ENCODE peak calls at places on chromosomes 5 and 9, in seven cellular contexts. E, Q, I, O, D, P and V are unnamed samples.

GRCh38 chr5:180460834-180461233 is 33.3 kb upstream of the CNOT6 start:
- DNase-seq in O (no peak), Q (no peak), D (no peak), E (no peak), P (no peak), I (no peak), V (no peak)

GRCh38 chr9:126398403-126399058 is 71.9 kb downstream of the MVB12B start:
- DNase-seq in I (no peak), D (peak), Q (peak), O (peak), P (peak), E (peak), V (peak)

GRCh38 chr9:24602687-24603352 is 57.1 kb upstream of the IZUMO3 start:
- DNase-seq in I (no peak), Q (no peak), P (peak), D (no peak), E (no peak), O (peak), V (peak)

GRCh38 chr5:60677831-60678664 is 21.9 kb downstream of the DEPDC1B start:
- DNase-seq in P (peak), E (no peak), I (no peak), O (peak), Q (peak), D (peak), V (peak)

GRCh38 chr5:73213566-73213998 is 40.6 kb downstream of the TMEM174 start:
- DNase-seq in P (peak), I (peak), O (peak), E (peak), D (peak), Q (no peak), V (peak)

GRCh38 chr9:18706648-18707047 is 232.7 kb downstream of the ADAMTSL1 start:
- DNase-seq in I (no peak), E (no peak), O (no peak), D (no peak), P (no peak), Q (no peak), V (no peak)

GRCh38 chr5:156718985-156719384 is 131.1 kb upstream of the PPP1R2B start:
- DNase-seq in O (no peak), D (no peak), Q (no peak), I (no peak), P (no peak), E (no peak), V (no peak)

GRCh38 chr9:99433555-99433954 is 211.5 kb downstream of the SEC61B start:
- DNase-seq in O (peak), E (no peak), I (no peak), Q (no peak), D (peak), P (peak), V (peak)

GRCh38 chr9:18314321-18314720 is 159.6 kb upstream of the ADAMTSL1 start:
- DNase-seq in Q (no peak), D (peak), I (no peak), E (no peak), P (no peak), O (no peak), V (no peak)

GRCh38 chr5:176812269-176813259 is 2.2 kb downstream of the UNC5A start:
- DNase-seq in I (no peak), E (no peak), D (peak), P (no peak), O (no peak), Q (no peak), V (peak)

GRCh38 chr5:31952034-31952433 is 222.1 kb downstream of the GOLPH3 start:
- DNase-seq in Q (no peak), O (no peak), D (no peak), E (no peak), P (no peak), I (no peak), V (no peak)

GRCh38 chr5:126723643-126724042 is 53.3 kb upstream of the LMNB1 start:
- DNase-seq in P (no peak), E (no peak), O (no peak), Q (no peak), I (no peak), D (peak), V (no peak)

GRCh38 chr9:27933210-27934062 is 360.2 kb upstream of the C9orf72 start:
- DNase-seq in P (no peak), O (no peak), E (no peak), Q (no peak), I (no peak), D (no peak), V (no peak)

GRCh38 chr5:178149199-178149932 is 4.3 kb downstream of the NHP2 start:
- DNase-seq in P (no peak), D (no peak), I (no peak), E (no peak), O (peak), Q (no peak), V (no peak)

GRCh38 chr9:79263666-79264460 is 307.9 kb upstream of the TLE4 start:
- DNase-seq in P (peak), E (no peak), Q (no peak), D (peak), O (peak), I (no peak), V (peak)

GRCh38 chr9:96008502-96009222 is 133.2 kb downstream of the ERCC6L2 start:
- DNase-seq in E (no peak), O (no peak), Q (no peak), D (peak), I (no peak), P (no peak), V (peak)

GRCh38 chr9:76355886-76356285 is 38.3 kb downstream of the RFK start:
- DNase-seq in P (no peak), E (no peak), O (no peak), D (no peak), Q (no peak), I (no peak), V (no peak)

GRCh38 chr5:9898319-9898718 is 268.2 kb upstream of the TAS2R1 start:
- DNase-seq in D (peak), Q (no peak), O (peak), P (peak), E (no peak), I (peak), V (peak)

GRCh38 chr5:1441166-1441865 is 3.9 kb downstream of the SLC6A3 start:
- DNase-seq in I (no peak), P (no peak), D (no peak), O (no peak), Q (no peak), E (no peak), V (no peak)

GRCh38 chr5:61840354-61840753 is 465.7 kb upstream of the KIF2A start:
- DNase-seq in D (no peak), E (no peak), P (no peak), Q (no peak), O (no peak), I (no peak), V (no peak)

GRCh38 chr9:129815278-129815677 is 8.7 kb downstream of the TOR1A start:
- DNase-seq in D (no peak), I (no peak), Q (no peak), P (no peak), O (no peak), E (no peak), V (no peak)

GRCh38 chr5:52800394-52801213 is 12.9 kb downstream of the ITGA1 start:
- DNase-seq in D (peak), E (peak), O (peak), Q (peak), P (peak), I (no peak), V (peak)

GRCh38 chr5:95904827-95905226 is 56.8 kb downstream of the ELL2 start:
- DNase-seq in I (no peak), E (no peak), P (no peak), D (no peak), O (no peak), Q (no peak), V (no peak)

GRCh38 chr5:74352256-74352655 is 288.3 kb downstream of the ENC1 start:
- DNase-seq in I (no peak), P (no peak), E (no peak), O (peak), Q (no peak), D (no peak), V (no peak)

GRCh38 chr9:101702257-101702656 is 36.2 kb downstream of the GRIN3A start:
- DNase-seq in I (no peak), P (peak), Q (no peak), O (no peak), E (no peak), D (no peak), V (no peak)

GRCh38 chr5:176157656-176158055 is 80.6 kb upstream of the SIMC1 start:
- DNase-seq in O (peak), E (no peak), P (peak), Q (no peak), I (peak), D (peak), V (peak)

GRCh38 chr5:102591650-102592049 is 92.8 kb upstream of the SLCO6A1 start:
- DNase-seq in P (no peak), E (no peak), D (no peak), Q (no peak), I (no peak), O (no peak), V (no peak)

GRCh38 chr5:122153230-122153629 is 23.9 kb downstream of the ZNF474 start:
- DNase-seq in O (peak), Q (no peak), P (peak), E (no peak), I (peak), D (peak), V (peak)

GRCh38 chr5:81949479-81949878 is 22.3 kb upstream of the ATG10 start:
- DNase-seq in E (no peak), P (peak), O (no peak), D (no peak), Q (no peak), I (no peak), V (no peak)
- TF ChIP-seq CTCF in E (no peak), P (no peak), O (no peak), D (no peak), Q (no peak), I (no peak), V (no peak)

GRCh38 chr5:173208296-173208695 is 26.7 kb downstream of the NKX2-5 start:
- DNase-seq in E (no peak), O (no peak), I (no peak), Q (no peak), P (no peak), D (no peak), V (no peak)

GRCh38 chr5:173201636-173202265 is 33.3 kb downstream of the NKX2-5 start:
- DNase-seq in D (peak), O (peak), E (no peak), I (peak), P (peak), Q (no peak), V (peak)

GRCh38 chr5:173202266-173202875 is 32.6 kb downstream of the NKX2-5 start:
- DNase-seq in O (no peak), Q (no peak), P (no peak), D (no peak), E (no peak), I (no peak), V (no peak)

GRCh38 chr5:173205921-173206320 is 29.1 kb downstream of the NKX2-5 start:
- DNase-seq in Q (no peak), P (no peak), O (no peak), E (no peak), I (no peak), D (no peak), V (no peak)

DNA sequence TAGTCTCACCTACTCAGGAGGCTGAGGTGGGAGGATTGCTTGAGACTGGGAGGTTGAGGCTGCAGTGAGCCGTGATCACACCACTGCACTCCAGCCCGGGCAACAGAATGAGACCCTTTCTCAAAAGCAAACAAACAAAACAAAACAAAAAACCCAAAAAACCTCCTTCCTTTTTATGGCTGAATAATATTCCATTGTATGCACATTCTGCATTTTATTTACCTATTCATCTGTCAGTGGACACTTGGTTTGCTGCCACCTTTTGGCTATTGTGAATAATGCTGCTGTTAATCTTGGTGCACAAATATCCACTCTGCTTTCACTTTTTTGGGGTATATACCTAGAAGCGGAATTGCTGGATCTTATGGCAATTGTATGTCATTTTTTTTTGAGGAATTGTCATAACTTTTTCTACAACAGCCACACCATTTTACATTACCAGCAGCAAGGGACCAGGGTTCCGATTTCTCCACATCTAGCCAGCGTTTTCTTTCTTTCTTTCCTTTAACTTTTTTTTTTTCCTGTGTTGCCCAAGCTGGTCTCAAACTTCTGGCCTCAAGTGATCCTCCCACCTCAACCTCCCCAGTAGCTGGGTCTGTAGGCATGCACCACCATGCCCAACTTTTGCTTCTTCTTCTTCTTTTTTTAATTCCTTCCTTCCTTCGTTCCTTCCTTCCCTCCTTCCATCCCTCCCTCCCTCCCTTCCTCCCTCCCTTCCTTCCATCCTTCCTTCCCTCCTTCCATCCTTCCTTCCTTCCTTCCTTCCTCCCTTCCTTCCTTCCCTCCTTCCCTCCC is 30.6 kb downstream of the NKX2-5 start:
- DNase-seq in O (peak), E (peak), D (peak), P (peak), Q (no peak), I (no peak), V (peak)
- TF ChIP-seq CTCF in O (peak), E (peak), D (peak), P (peak), Q (peak), I (peak), V (peak)

GRCh38 chr5:129899454-129899853 is 4.8 kb upstream of the CHSY3 start:
- DNase-seq in P (peak), D (peak), I (no peak), O (peak), Q (no peak), E (no peak), V (peak)
- TF ChIP-seq CTCF in P (peak), D (peak), I (peak), O (peak), Q (no peak), E (no peak), V (peak)

GRCh38 chr9:127707766-127708165 is 978 bp downstream of the CFAP157 start:
- DNase-seq in Q (no peak), I (no peak), O (no peak), E (peak), P (peak), D (no peak), V (peak)
- TF ChIP-seq CTCF in Q (no peak), I (no peak), O (no peak), E (no peak), P (peak), D (no peak), V (no peak)

GRCh38 chr5:92909545-92909962 is 671.5 kb downstream of the NR2F1-AS1 start:
- DNase-seq in D (no peak), I (no peak), E (no peak), P (peak), O (peak), Q (no peak), V (no peak)
- TF ChIP-seq CTCF in D (peak), I (peak), E (no peak), P (peak), O (peak), Q (no peak), V (no peak)

GRCh38 chr9:134325813-134326753 is at the start of gene RXRA:
- DNase-seq in E (peak), O (peak), P (peak), I (no peak), Q (peak), D (peak), V (peak)
- TF ChIP-seq CTCF in E (no peak), O (peak), P (no peak), I (peak), Q (peak), D (no peak), V (peak)

DNA sequence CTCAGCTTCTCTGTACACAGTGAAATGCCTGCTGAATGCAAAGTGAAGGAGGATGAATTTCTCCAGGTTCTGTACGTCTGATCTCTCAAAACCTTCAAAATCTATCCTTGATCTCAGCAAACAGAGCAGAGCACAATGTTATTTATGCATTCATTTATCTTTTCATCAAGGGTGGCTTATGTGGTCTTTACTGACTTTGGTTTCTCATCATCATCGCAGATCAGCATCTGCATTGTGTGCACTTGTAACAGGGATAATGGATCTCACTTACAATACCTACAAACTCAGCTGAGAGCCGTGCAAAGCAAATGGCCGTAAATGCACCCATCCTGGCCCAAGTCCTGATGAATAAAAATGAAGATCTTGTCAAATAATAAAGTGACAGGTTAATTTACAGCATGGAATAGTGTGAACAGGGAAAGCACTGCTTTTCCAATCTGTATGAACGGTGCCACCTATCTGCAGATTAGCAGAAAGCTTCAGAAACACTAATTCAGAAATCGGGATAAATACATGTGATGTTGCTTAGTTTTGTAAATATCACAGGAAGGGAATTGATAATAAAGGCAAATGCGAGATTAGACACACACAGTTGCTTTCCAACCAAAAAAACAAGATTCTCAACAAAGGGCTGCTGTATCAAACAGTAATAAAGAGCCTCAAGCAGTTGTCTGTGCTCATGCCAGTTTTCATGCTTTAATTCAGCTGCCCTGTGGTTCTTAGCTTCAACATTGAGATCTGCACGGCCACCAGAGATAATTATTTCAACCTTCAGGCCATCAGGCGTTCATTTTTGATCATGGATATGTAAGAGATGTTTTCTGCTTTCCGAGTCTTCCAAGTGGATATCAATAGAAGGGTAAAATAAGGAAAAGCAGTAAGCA is 153.3 kb upstream of the POU5F2 start:
- DNase-seq in E (no peak), O (peak), D (peak), Q (no peak), I (no peak), P (no peak), V (no peak)
- TF ChIP-seq CTCF in E (peak), O (peak), D (peak), Q (no peak), I (peak), P (peak), V (peak)

DNA sequence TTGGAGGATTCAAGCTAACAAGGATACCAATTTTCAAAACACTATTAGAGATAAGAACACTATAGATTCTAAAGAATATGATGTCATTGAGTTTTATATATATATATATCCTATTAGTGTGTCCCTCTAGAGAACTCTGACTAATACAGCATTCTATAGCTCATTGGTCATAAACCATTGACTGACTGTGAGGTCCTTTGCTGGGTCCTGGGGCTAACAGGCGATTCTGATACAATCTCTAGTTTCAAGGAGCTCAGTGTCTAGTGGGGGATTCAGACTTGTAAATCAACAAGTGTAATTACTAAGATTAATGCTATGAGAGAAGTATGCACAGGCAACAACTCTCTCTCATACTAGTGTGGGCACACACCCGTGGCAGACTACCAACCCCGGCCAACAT is 234.5 kb downstream of the DENND1A start:
- DNase-seq in P (no peak), Q (no peak), O (no peak), D (peak), I (no peak), E (no peak), V (no peak)
- TF ChIP-seq CTCF in P (no peak), Q (no peak), O (no peak), D (no peak), I (no peak), E (no peak), V (no peak)

GRCh38 chr5:143215685-143216084 is 187.8 kb downstream of the NR3C1 start:
- DNase-seq in P (no peak), I (no peak), E (no peak), Q (no peak), D (no peak), O (no peak), V (no peak)
- TF ChIP-seq CTCF in P (no peak), I (no peak), E (no peak), Q (no peak), D (no peak), O (no peak), V (no peak)

GRCh38 chr9:12554636-12555035 is 138.5 kb upstream of the TYRP1 start:
- DNase-seq in E (no peak), P (peak), I (no peak), D (peak), Q (no peak), O (peak), V (peak)
- TF ChIP-seq CTCF in E (no peak), P (peak), I (peak), D (no peak), Q (no peak), O (no peak), V (peak)